ENCODE peak calls at places on chromosomes 13 and 19, in five cellular contexts. T is body of pancreas; C is left lung; X is fibroblast of lung; Y is CD8-positive, alpha-beta T cell. S is an unnamed sample.

GRCh38 chr13:21238267-21238666 is 61.8 kb downstream of the MRPL57 start:
- DNase-seq in T (no peak), C (no peak), X (no peak), Y (no peak), S (no peak)

GRCh38 chr19:52307275-52307674 is 10.3 kb downstream of the ZNF480 start:
- DNase-seq in T (no peak), C (no peak), X (peak; percentile 38), Y (no peak), S (no peak)

GRCh38 chr19:35903550-35904179 is 1.3 kb downstream of the HCST start:
- DNase-seq in T (peak; percentile 41), C (peak; percentile 95), X (peak; percentile 78), Y (peak; percentile 74), S (peak; percentile 86)

GRCh38 chr13:44174769-44175425 is 198.7 kb upstream of the SERP2 start:
- DNase-seq in T (no peak), C (no peak), X (peak; percentile 67), Y (no peak), S (no peak)

GRCh38 chr13:68522184-68522583 is 1292.0 kb upstream of the PCDH9 start:
- DNase-seq in T (no peak), C (no peak), X (no peak), Y (no peak), S (no peak)

GRCh38 chr19:53554804-53555203 is 16.9 kb downstream of the ZNF331 start:
- DNase-seq in T (peak; percentile 19), C (no peak), X (no peak), Y (no peak), S (no peak)

GRCh38 chr13:76472916-76473315 is 413.3 kb downstream of the KCTD12 start:
- DNase-seq in T (no peak), C (no peak), X (no peak), Y (no peak), S (no peak)

GRCh38 chr19:55189424-55189823 is 9.3 kb upstream of the SYT5 start:
- DNase-seq in T (no peak), C (no peak), X (peak; percentile 96), Y (no peak), S (peak; percentile 23)

GRCh38 chr19:55579766-55580621 is 654 bp downstream of the ZNF579 start:
- DNase-seq in T (no peak), C (no peak), X (peak; percentile 54), Y (no peak), S (no peak)

GRCh38 chr13:105105471-105105870 is 1430.0 kb downstream of the EFNB2 start:
- DNase-seq in T (no peak), C (no peak), X (no peak), Y (no peak), S (no peak)

GRCh38 chr19:49019242-49019932 is 2.5 kb upstream of the LHB start:
- DNase-seq in T (peak; percentile 90), C (peak; percentile 90), X (no peak), Y (peak; percentile 32), S (peak; percentile 84)

GRCh38 chr19:1725100-1726064 is 27.9 kb upstream of the ONECUT3 start:
- DNase-seq in T (peak; percentile 69), C (peak; percentile 75), X (peak; percentile 37), Y (no peak), S (peak; percentile 12)

GRCh38 chr13:30898070-30898469 is 8.0 kb upstream of the MEDAG start:
- DNase-seq in T (no peak), C (no peak), X (no peak), Y (no peak), S (no peak)

GRCh38 chr19:16417660-16418596 is 53.8 kb downstream of the EPS15L1 start:
- DNase-seq in T (peak; percentile 51), C (peak; percentile 92), X (peak; percentile 35), Y (peak; percentile 54), S (peak; percentile 55)

GRCh38 chr19:35774274-35775045 is 904 bp upstream of the ARHGAP33 start:
- DNase-seq in T (no peak), C (no peak), X (no peak), Y (no peak), S (no peak)

GRCh38 chr13:36880961-36881360 is 39.1 kb downstream of the SMAD9 start:
- DNase-seq in T (no peak), C (no peak), X (peak; percentile 30), Y (no peak), S (no peak)

GRCh38 chr19:39248806-39249205 is at the start of gene IFNL4:
- DNase-seq in T (no peak), C (no peak), X (no peak), Y (no peak), S (no peak)

GRCh38 chr19:48539503-48540096 is 12.4 kb upstream of the SULT2B1 start:
- DNase-seq in T (no peak), C (peak; percentile 5), X (peak; percentile 62), Y (no peak), S (peak; percentile 61)

GRCh38 chr13:81498969-81499368 is 1158.0 kb upstream of the SPRY2 start:
- DNase-seq in T (no peak), C (no peak), X (no peak), Y (no peak), S (no peak)

GRCh38 chr13:94537740-94538630 is 58.0 kb downstream of the TGDS start:
- DNase-seq in T (no peak), C (no peak), X (peak; percentile 13), Y (no peak), S (no peak)

GRCh38 chr13:48493076-48493765 is 39.7 kb downstream of the RCBTB2 start:
- DNase-seq in T (no peak), C (no peak), X (no peak), Y (no peak), S (no peak)

GRCh38 chr19:57706346-57706745 is 2.7 kb downstream of the ZNF154 start:
- DNase-seq in T (no peak), C (no peak), X (no peak), Y (no peak), S (no peak)

GRCh38 chr19:57712222-57712621 is 3.2 kb upstream of the ZNF154 start:
- DNase-seq in T (no peak), C (no peak), X (no peak), Y (no peak), S (no peak)

GRCh38 chr19:57708641-57709354 is at the start of gene ZNF154:
- DNase-seq in T (peak; percentile 28), C (peak; percentile 84), X (peak; percentile 79), Y (peak; percentile 11), S (peak; percentile 48)

DNA sequence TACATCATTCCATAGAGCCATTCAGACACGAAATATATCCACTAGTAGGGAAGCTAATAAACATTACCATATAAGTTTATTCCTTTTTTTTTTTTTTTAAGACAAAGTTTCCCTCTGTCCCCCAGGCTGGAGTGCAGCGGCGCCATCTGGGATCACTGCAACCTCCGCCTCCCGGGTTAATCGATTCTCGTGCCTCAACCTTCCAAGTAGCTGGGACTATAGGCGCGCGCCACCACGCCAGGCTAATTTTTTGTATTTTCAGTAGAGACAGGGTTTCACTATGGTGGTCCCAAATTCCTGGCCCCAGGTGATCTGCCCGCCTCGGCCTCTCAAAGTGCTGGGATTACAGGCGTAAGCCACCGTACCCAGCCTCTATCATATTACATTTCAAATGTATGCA is 612 bp upstream of the ZNF154 start:
- DNase-seq in T (no peak), C (no peak), X (no peak), Y (no peak), S (no peak)
- H3K9me3 ChIP-seq in T (no peaks in the 10 kb centered on the region), C (no peaks in the 10 kb centered on the region), X (no peaks in the 10 kb centered on the region), Y (peaks cover 31% of the 10 kb centered on the region), S (peaks cover 21% of the 10 kb centered on the region)

DNA sequence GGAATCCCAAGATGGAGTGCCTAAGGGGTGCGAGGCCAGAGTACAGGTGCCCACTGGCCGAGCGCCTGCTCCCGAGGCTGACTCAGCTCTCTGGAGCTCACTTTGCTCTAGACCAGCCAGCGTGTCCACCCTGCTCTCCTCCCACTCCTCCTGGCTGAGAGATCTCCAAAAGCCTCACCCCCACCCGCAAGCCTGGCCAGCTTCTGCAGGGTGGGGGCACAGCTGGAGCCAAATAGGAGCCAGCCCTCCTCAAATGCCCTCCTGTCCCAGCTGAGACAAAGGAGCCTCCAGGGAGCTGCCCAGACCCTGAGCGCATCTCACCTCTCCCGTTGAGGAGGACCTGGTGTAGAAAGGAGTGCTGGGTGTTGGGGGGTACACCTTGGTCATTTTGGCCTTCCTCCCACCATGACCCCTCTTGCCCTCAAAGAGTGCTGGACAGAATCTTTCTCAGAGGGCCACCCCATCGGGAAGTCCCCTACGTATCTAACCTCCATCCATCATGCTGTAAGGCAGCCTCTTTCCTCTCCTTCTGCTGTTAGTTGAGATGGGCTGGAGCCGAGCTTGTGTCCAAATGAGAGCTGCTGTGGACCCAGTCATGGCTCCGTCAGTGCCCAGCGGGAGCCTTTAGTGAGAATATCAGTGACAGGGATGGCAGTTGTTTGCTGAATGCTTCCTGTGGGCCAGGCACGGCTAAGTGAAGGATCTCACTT is 123.9 kb upstream of the VSTM2B start:
- DNase-seq in T (no peak), C (no peak), X (no peak), Y (no peak), S (no peak)
- H3K9me3 ChIP-seq in T (no peaks in the 10 kb centered on the region), C (no peaks in the 10 kb centered on the region), X (no peaks in the 10 kb centered on the region), Y (no peaks in the 10 kb centered on the region), S (no peaks in the 10 kb centered on the region)

GRCh38 chr19:57641715-57642234 is 8.8 kb downstream of the ZNF211 start:
- DNase-seq in T (no peak), C (no peak), X (no peak), Y (no peak), S (no peak)
- H3K9me3 ChIP-seq in T (no peaks in the 10 kb centered on the region), C (no peaks in the 10 kb centered on the region), X (peaks cover 10% of the 10 kb centered on the region), Y (peaks cover 48% of the 10 kb centered on the region), S (peaks cover 69% of the 10 kb centered on the region)

GRCh38 chr19:44455100-44455499 is 6.8 kb upstream of the ZNF229 start:
- DNase-seq in T (no peak), C (no peak), X (no peak), Y (no peak), S (no peak)
- H3K9me3 ChIP-seq in T (no peaks in the 10 kb centered on the region), C (no peaks in the 10 kb centered on the region), X (no peaks in the 10 kb centered on the region), Y (no peaks in the 10 kb centered on the region), S (peaks cover 31% of the 10 kb centered on the region)